ENCODE peak calls at places on chromosomes 11 and 22, in five cellular contexts. One of them, this sample, is unnamed.

GRCh38 chr11:94782446-94782845 is 14.3 kb downstream of the AMOTL1 start:
- DNase-seq in GM23338: no peak
- DNase-seq in psoas muscle: no peak
- DNase-seq in suprapubic skin: no peak
- DNase-seq in foreskin keratinocyte: no peak
- DNase-seq in this sample: no peak

GRCh38 chr11:61052182-61052972 is 49.9 kb upstream of the CD5 start:
- DNase-seq in GM23338: no peak
- DNase-seq in psoas muscle: no peak
- DNase-seq in suprapubic skin: no peak
- DNase-seq in foreskin keratinocyte: no peak
- DNase-seq in this sample: no peak

GRCh38 chr22:36425977-36426523 is 38.3 kb upstream of the MYH9 start:
- DNase-seq in psoas muscle: peak; percentile 43
- DNase-seq in foreskin keratinocyte: no peak
- DNase-seq in suprapubic skin: no peak
- DNase-seq in GM23338: peak; percentile 47
- DNase-seq in this sample: peak; percentile 91

GRCh38 chr11:85682330-85683305 is 3.4 kb downstream of the CCDC89 start:
- DNase-seq in suprapubic skin: no peak
- DNase-seq in foreskin keratinocyte: no peak
- DNase-seq in GM23338: no peak
- DNase-seq in psoas muscle: peak; percentile 75
- DNase-seq in this sample: peak; percentile 83

GRCh38 chr11:74138572-74138971 is 32.2 kb downstream of the C2CD3 start:
- DNase-seq in suprapubic skin: no peak
- DNase-seq in GM23338: peak; percentile 12
- DNase-seq in psoas muscle: no peak
- DNase-seq in foreskin keratinocyte: peak; percentile 92
- DNase-seq in this sample: no peak

GRCh38 chr11:62030071-62030684 is 62.7 kb upstream of the FTH1 start:
- DNase-seq in GM23338: peak; percentile 87
- DNase-seq in foreskin keratinocyte: no peak
- DNase-seq in suprapubic skin: no peak
- DNase-seq in psoas muscle: no peak
- DNase-seq in this sample: no peak

GRCh38 chr11:83671295-83671694 is 385.1 kb upstream of the CCDC90B start:
- DNase-seq in suprapubic skin: no peak
- DNase-seq in foreskin keratinocyte: no peak
- DNase-seq in psoas muscle: no peak
- DNase-seq in GM23338: no peak
- DNase-seq in this sample: no peak

GRCh38 chr22:49358041-49358440 is 469.6 kb downstream of the BRD1 start:
- DNase-seq in suprapubic skin: peak; percentile 28
- DNase-seq in foreskin keratinocyte: no peak
- DNase-seq in psoas muscle: no peak
- DNase-seq in GM23338: no peak
- DNase-seq in this sample: peak; percentile 48

GRCh38 chr11:133897331-133897650 is 52.0 kb upstream of the SPATA19 start:
- DNase-seq in psoas muscle: no peak
- DNase-seq in foreskin keratinocyte: no peak
- DNase-seq in suprapubic skin: peak; percentile 29
- DNase-seq in GM23338: no peak
- DNase-seq in this sample: no peak

GRCh38 chr22:35558031-35558430 is 17.4 kb downstream of the RASD2 start:
- DNase-seq in suprapubic skin: no peak
- DNase-seq in foreskin keratinocyte: no peak
- DNase-seq in psoas muscle: no peak
- DNase-seq in GM23338: no peak
- DNase-seq in this sample: no peak

GRCh38 chr11:705646-706438 is at the start of gene EPS8L2:
- DNase-seq in psoas muscle: peak; percentile 34
- DNase-seq in suprapubic skin: no peak
- DNase-seq in foreskin keratinocyte: no peak
- DNase-seq in GM23338: peak; percentile 69
- DNase-seq in this sample: peak; percentile 90

GRCh38 chr22:20319041-20319744 is 667 bp downstream of the DGCR6L start:
- DNase-seq in foreskin keratinocyte: no peak
- DNase-seq in GM23338: peak; percentile 65
- DNase-seq in psoas muscle: no peak
- DNase-seq in suprapubic skin: peak; percentile 62
- DNase-seq in this sample: peak; percentile 54

GRCh38 chr11:27698872-27699241 is 1.4 kb downstream of the BDNF start:
- DNase-seq in foreskin keratinocyte: peak; percentile 20
- DNase-seq in psoas muscle: peak; percentile 67
- DNase-seq in suprapubic skin: peak; percentile 86
- DNase-seq in GM23338: peak; percentile 97
- DNase-seq in this sample: peak; percentile 82

GRCh38 chr11:91871791-91872190 is 352.8 kb upstream of the FAT3 start:
- DNase-seq in psoas muscle: no peak
- DNase-seq in GM23338: no peak
- DNase-seq in suprapubic skin: no peak
- DNase-seq in foreskin keratinocyte: no peak
- DNase-seq in this sample: no peak

DNA sequence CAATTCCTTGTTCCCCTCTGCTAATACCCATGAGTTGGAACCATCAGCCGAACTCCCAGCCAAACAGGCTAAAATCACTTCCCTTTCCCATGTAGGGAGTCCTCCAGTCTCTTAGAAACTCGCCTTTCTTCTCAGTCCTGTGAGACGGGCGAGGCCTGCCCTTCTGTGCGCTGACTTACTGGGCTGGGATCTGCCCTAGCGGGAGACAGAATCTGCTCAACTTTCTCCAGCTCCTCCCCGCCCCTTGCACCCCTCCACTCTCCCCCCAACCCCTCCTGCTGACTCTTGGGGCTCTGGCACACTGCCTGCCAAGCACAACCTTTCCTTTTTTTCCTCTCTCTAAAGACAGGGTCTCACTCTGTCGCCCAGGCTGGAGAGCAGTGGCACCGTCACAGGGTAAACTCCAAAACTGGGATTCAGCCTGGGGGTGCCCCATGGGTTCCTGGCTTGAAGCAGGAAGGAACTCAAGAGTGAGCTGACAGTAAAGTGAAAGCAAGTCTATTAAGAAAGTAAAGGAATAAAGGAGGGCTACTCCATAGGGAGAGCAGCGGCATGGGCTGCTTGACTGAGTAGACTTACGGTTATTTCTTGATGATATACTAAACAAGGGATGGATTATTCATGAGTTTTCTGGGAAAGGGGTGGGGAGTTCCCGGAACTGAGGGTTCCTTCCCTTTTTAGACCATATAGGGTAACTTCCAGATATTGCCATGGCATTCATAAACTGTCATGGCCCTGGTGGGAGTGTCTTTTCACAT is 53.1 kb upstream of the EMID1 start:
- DNase-seq in psoas muscle: no peak
- DNase-seq in foreskin keratinocyte: no peak
- DNase-seq in suprapubic skin: peak; percentile 79
- DNase-seq in GM23338: peak; percentile 57
- DNase-seq in this sample: peak; percentile 75
- H3K27ac ChIP-seq in psoas muscle: no peak overlapping the region
- H3K27ac ChIP-seq in foreskin keratinocyte: no peak overlapping the region
- H3K27ac ChIP-seq in suprapubic skin: peak overlapping the region; percentile 75
- H3K27ac ChIP-seq in GM23338: peak overlapping the region; percentile 41
- H3K27ac ChIP-seq in this sample: peak overlapping the region; percentile 65

GRCh38 chr11:69442012-69442806 is 39.3 kb upstream of the LINC01488 start:
- DNase-seq in suprapubic skin: no peak
- DNase-seq in foreskin keratinocyte: peak; percentile 59
- DNase-seq in GM23338: no peak
- DNase-seq in psoas muscle: no peak
- DNase-seq in this sample: peak; percentile 28
- TF ChIP-seq CTCF in suprapubic skin: no peak
- TF ChIP-seq CTCF in foreskin keratinocyte: peak; percentile 56
- TF ChIP-seq CTCF in GM23338: peak; percentile 33
- TF ChIP-seq CTCF in psoas muscle: no peak
- TF ChIP-seq CTCF in this sample: no peak

GRCh38 chr22:30073743-30074142 is 6.5 kb upstream of the HORMAD2 start:
- DNase-seq in foreskin keratinocyte: no peak
- DNase-seq in psoas muscle: no peak
- DNase-seq in GM23338: no peak
- DNase-seq in suprapubic skin: no peak
- DNase-seq in this sample: no peak
- H3K27ac ChIP-seq in foreskin keratinocyte: no peak overlapping the region
- H3K27ac ChIP-seq in psoas muscle: no peak overlapping the region
- H3K27ac ChIP-seq in GM23338: no peak overlapping the region
- H3K27ac ChIP-seq in suprapubic skin: no peak overlapping the region
- H3K27ac ChIP-seq in this sample: no peak overlapping the region

GRCh38 chr11:131217313-131218297 is 152.8 kb upstream of the NTM start:
- DNase-seq in psoas muscle: no peak
- DNase-seq in suprapubic skin: no peak
- DNase-seq in GM23338: peak; percentile 53
- DNase-seq in foreskin keratinocyte: no peak
- DNase-seq in this sample: no peak
- TF ChIP-seq CTCF in psoas muscle: no peak
- TF ChIP-seq CTCF in suprapubic skin: no peak
- TF ChIP-seq CTCF in GM23338: peak; percentile 70
- TF ChIP-seq CTCF in foreskin keratinocyte: peak; percentile 52
- TF ChIP-seq CTCF in this sample: peak; percentile 23

GRCh38 chr22:17823964-17824363 is 49.7 kb upstream of the BID start:
- DNase-seq in psoas muscle: no peak
- DNase-seq in suprapubic skin: no peak
- DNase-seq in foreskin keratinocyte: no peak
- DNase-seq in GM23338: no peak
- DNase-seq in this sample: no peak
- H3K27ac ChIP-seq in psoas muscle: no peak overlapping the region
- H3K27ac ChIP-seq in suprapubic skin: no peak overlapping the region
- H3K27ac ChIP-seq in foreskin keratinocyte: no peak overlapping the region
- H3K27ac ChIP-seq in GM23338: no peak overlapping the region
- H3K27ac ChIP-seq in this sample: no peak overlapping the region

DNA sequence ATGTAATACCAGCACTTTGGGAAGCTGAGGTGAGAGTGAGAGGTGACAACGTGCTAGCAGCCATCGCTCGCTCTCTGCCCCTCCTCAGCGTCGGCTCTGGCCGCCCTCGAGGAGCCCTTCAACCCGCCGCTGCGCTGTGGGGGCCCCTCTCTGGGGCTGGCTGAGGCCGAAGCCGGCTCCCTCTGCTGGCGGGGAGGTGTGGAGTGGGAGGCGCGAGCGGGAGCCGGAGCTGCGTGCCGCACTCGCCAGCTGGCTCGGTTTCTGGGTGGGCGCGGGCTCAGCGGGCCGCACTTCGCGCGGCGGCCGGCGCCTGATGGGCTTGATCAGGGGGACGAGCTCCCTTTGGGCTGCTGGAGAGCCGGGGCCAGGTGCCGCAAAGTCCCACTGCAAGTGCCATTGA is 98.9 kb upstream of the UBASH3B start:
- DNase-seq in suprapubic skin: no peak
- DNase-seq in psoas muscle: peak; percentile 20
- DNase-seq in foreskin keratinocyte: no peak
- DNase-seq in GM23338: peak; percentile 74
- DNase-seq in this sample: no peak
- TF ChIP-seq CTCF in suprapubic skin: no peak
- TF ChIP-seq CTCF in psoas muscle: no peak
- TF ChIP-seq CTCF in foreskin keratinocyte: peak; percentile 47
- TF ChIP-seq CTCF in GM23338: peak; percentile 74
- TF ChIP-seq CTCF in this sample: no peak

DNA sequence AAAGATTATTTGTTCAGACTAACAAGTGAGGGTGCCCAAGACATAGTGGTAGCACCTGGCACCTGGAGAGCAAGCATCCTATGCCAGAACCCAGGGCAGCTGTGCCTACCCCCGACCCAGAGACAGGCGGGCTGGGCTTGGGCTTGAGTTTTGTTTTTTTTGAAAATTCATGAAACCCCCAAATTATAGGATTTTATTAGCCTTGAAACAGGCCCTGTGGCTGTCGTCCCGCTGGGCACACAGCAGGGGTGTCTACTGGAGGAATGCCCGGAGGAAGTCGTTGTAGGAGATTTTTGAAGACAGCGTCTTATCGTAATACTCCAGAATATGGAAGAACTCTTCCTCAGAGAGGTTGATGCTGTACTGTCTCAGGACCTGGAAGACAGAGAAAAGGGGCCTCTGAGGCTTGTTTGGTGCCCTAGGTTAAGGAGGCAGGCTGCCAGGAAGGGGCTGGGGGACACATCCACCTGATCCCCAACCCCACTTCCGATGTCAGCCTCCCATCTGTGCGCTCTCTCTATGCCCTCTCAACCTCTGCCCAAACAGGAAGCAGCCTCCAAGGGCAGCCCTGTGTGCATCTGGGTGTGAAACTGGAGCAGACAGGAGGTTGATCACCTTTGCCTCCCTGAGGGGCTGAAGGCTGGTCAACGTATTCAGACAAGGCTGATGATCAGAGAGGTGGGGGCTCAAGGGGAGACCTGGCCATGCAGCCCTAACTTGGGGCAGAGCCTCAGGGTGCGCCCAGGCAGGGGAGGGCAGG is 117.0 kb downstream of the MPPED1 start:
- DNase-seq in foreskin keratinocyte: no peak
- DNase-seq in psoas muscle: no peak
- DNase-seq in suprapubic skin: no peak
- DNase-seq in GM23338: no peak
- DNase-seq in this sample: peak; percentile 45
- H3K27ac ChIP-seq in foreskin keratinocyte: no peak overlapping the region
- H3K27ac ChIP-seq in psoas muscle: no peak overlapping the region
- H3K27ac ChIP-seq in suprapubic skin: no peak overlapping the region
- H3K27ac ChIP-seq in GM23338: no peak overlapping the region
- H3K27ac ChIP-seq in this sample: no peak overlapping the region

GRCh38 chr11:65352783-65353182 is 1.8 kb upstream of the TIGD3 start:
- DNase-seq in psoas muscle: no peak
- DNase-seq in GM23338: no peak
- DNase-seq in suprapubic skin: no peak
- DNase-seq in foreskin keratinocyte: no peak
- DNase-seq in this sample: no peak
- TF ChIP-seq CTCF in psoas muscle: no peak
- TF ChIP-seq CTCF in GM23338: no peak
- TF ChIP-seq CTCF in suprapubic skin: no peak
- TF ChIP-seq CTCF in foreskin keratinocyte: peak; percentile 47
- TF ChIP-seq CTCF in this sample: peak; percentile 19

GRCh38 chr11:16088774-16089173 is 267.6 kb downstream of the SOX6 start:
- DNase-seq in suprapubic skin: no peak
- DNase-seq in psoas muscle: no peak
- DNase-seq in foreskin keratinocyte: no peak
- DNase-seq in GM23338: no peak
- DNase-seq in this sample: no peak

GRCh38 chr11:16095756-16096155 is 260.6 kb downstream of the SOX6 start:
- DNase-seq in suprapubic skin: no peak
- DNase-seq in foreskin keratinocyte: no peak
- DNase-seq in psoas muscle: no peak
- DNase-seq in GM23338: no peak
- DNase-seq in this sample: no peak

GRCh38 chr11:16089481-16089880 is 266.9 kb downstream of the SOX6 start:
- DNase-seq in psoas muscle: no peak
- DNase-seq in foreskin keratinocyte: no peak
- DNase-seq in GM23338: no peak
- DNase-seq in suprapubic skin: no peak
- DNase-seq in this sample: no peak

GRCh38 chr11:16093889-16094653 is 262.3 kb downstream of the SOX6 start:
- DNase-seq in psoas muscle: no peak
- DNase-seq in GM23338: no peak
- DNase-seq in foreskin keratinocyte: no peak
- DNase-seq in suprapubic skin: no peak
- DNase-seq in this sample: no peak

DNA sequence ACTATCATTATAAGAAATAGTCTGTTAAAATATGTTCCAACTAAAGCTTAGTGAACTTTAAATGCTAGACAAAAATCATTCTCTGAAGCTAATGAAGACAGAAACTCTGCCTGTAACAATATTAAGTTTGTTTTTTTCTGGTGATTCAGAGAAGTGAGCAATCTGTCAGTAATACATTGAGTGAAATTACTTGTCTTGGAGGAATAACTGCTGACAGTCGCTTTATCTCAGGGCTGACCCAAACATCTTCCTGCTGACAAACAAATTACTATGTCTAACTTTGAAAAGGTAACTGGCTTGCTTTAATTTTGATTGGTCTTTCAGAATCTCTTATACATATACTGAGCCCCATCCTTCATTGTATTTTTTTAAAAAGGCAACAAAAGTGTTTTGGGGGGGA is 264.5 kb downstream of the SOX6 start:
- DNase-seq in suprapubic skin: no peak
- DNase-seq in psoas muscle: no peak
- DNase-seq in GM23338: no peak
- DNase-seq in foreskin keratinocyte: no peak
- DNase-seq in this sample: no peak
- H3K27ac ChIP-seq in suprapubic skin: no peak overlapping the region
- H3K27ac ChIP-seq in psoas muscle: no peak overlapping the region
- H3K27ac ChIP-seq in GM23338: no peak overlapping the region
- H3K27ac ChIP-seq in foreskin keratinocyte: no peak overlapping the region
- H3K27ac ChIP-seq in this sample: no peak overlapping the region

This sample was measured in kidney.